ENCODE peak calls at places on chromosome 17, in ten cellular contexts. N is GM04504; M is iris pigment epithelial cell; S is H4; I is fibroblast of the conjunctiva; B is effector CD8-positive, alpha-beta T cell; U is T-helper 9 cell; V is mesendoderm; G is renal cortical epithelial cell; H is memory B cell. X is an unnamed sample.
A peak's percentile ranks its signal among the peaks of the same experiment; 100 is the strongest.

GRCh38 chr17:30323262-30323894 is 10.5 kb downstream of the TMIGD1 start:
- DNase-seq in N (no peak), M (no peak), S (peak; percentile 38), I (no peak), B (peak; percentile 18), U (peak; percentile 35), V (no peak), G (peak; percentile 80), H (peak; percentile 14), X (peak; percentile 58)

GRCh38 chr17:77392376-77393273 is 251.9 kb downstream of the SEC14L1 start:
- DNase-seq in N (no peak), M (no peak), S (peak; percentile 64), I (no peak), B (no peak), U (no peak), V (peak; percentile 92), G (no peak), H (no peak), X (peak; percentile 68)

GRCh38 chr17:82553210-82553930 is 33.8 kb downstream of the FOXK2 start:
- DNase-seq in N (no peak), M (no peak), S (no peak), I (no peak), B (no peak), U (no peak), V (no peak), G (no peak), H (no peak), X (no peak)

GRCh38 chr17:80889231-80889896 is 102.3 kb upstream of the CHMP6 start:
- DNase-seq in N (no peak), M (no peak), S (no peak), I (no peak), B (no peak), U (no peak), V (no peak), G (no peak), H (no peak), X (no peak)

GRCh38 chr17:10728331-10728730 is 1.5 kb downstream of the TMEM220 start:
- DNase-seq in N (no peak), M (no peak), S (no peak), I (no peak), B (no peak), U (no peak), V (no peak), G (no peak), H (no peak), X (no peak)

GRCh38 chr17:73630531-73630930 is 13.7 kb downstream of the SDK2 start:
- DNase-seq in N (no peak), M (no peak), S (no peak), I (no peak), B (no peak), U (no peak), V (peak; percentile 74), G (no peak), H (no peak), X (no peak)

GRCh38 chr17:21275047-21275578 is 9.4 kb upstream of the MAP2K3 start:
- DNase-seq in N (no peak), M (no peak), S (no peak), I (no peak), B (no peak), U (no peak), V (no peak), G (no peak), H (no peak), X (no peak)

GRCh38 chr17:17472333-17472920 is 4.4 kb upstream of the MED9 start:
- DNase-seq in N (no peak), M (no peak), S (no peak), I (no peak), B (no peak), U (no peak), V (no peak), G (no peak), H (no peak), X (no peak)

GRCh38 chr17:4536742-4537411 is 18.3 kb downstream of the MYBBP1A start:
- DNase-seq in N (no peak), M (peak; percentile 29), S (no peak), I (peak; percentile 21), B (no peak), U (no peak), V (peak; percentile 34), G (no peak), H (no peak), X (no peak)

GRCh38 chr17:72671034-72671433 is 421.5 kb downstream of the SLC39A11 start:
- DNase-seq in N (no peak), M (no peak), S (no peak), I (no peak), B (no peak), U (no peak), V (no peak), G (no peak), H (no peak), X (no peak)

GRCh38 chr17:39729280-39729851 is 966 bp downstream of the MIEN1 start:
- DNase-seq in N (no peak), M (no peak), S (no peak), I (no peak), B (no peak), U (no peak), V (no peak), G (no peak), H (no peak), X (no peak)

GRCh38 chr17:14818469-14818868 is 446.7 kb downstream of the PMP22 start:
- DNase-seq in N (no peak), M (no peak), S (no peak), I (no peak), B (no peak), U (no peak), V (no peak), G (no peak), H (no peak), X (no peak)

GRCh38 chr17:76200354-76200753 is 39.9 kb downstream of the RNF157 start:
- DNase-seq in N (no peak), M (no peak), S (no peak), I (no peak), B (no peak), U (no peak), V (no peak), G (no peak), H (no peak), X (no peak)

GRCh38 chr17:40329981-40330794 is 21.2 kb downstream of the RARA start:
- DNase-seq in N (no peak), M (no peak), S (peak; percentile 51), I (no peak), B (no peak), U (no peak), V (no peak), G (no peak), H (no peak), X (no peak)

GRCh38 chr17:18224053-18224427 is 1.4 kb upstream of the LLGL1 start:
- DNase-seq in N (no peak), M (no peak), S (no peak), I (no peak), B (no peak), U (no peak), V (no peak), G (no peak), H (no peak), X (peak; percentile 6)

GRCh38 chr17:57442914-57443571 is 186.7 kb downstream of the MSI2 start:
- DNase-seq in N (no peak), M (peak; percentile 61), S (peak; percentile 86), I (no peak), B (no peak), U (peak; percentile 12), V (no peak), G (peak; percentile 45), H (peak; percentile 19), X (peak; percentile 48)

GRCh38 chr17:74276051-74276476 is 2.0 kb downstream of the DNAI2 start:
- DNase-seq in N (no peak), M (no peak), S (no peak), I (no peak), B (no peak), U (no peak), V (no peak), G (no peak), H (no peak), X (peak; percentile 73)

GRCh38 chr17:263271-263670 is 81.8 kb upstream of the DOC2B start:
- DNase-seq in N (no peak), M (no peak), S (no peak), I (no peak), B (no peak), U (no peak), V (no peak), G (no peak), H (no peak), X (no peak)

GRCh38 chr17:49334744-49335512 is 27.1 kb downstream of the ZNF652 start:
- DNase-seq in N (no peak), M (no peak), S (no peak), I (no peak), B (no peak), U (no peak), V (no peak), G (no peak), H (no peak), X (no peak)

GRCh38 chr17:3506054-3506453 is 30.3 kb downstream of the ASPA start:
- DNase-seq in N (no peak), M (no peak), S (no peak), I (no peak), B (no peak), U (no peak), V (no peak), G (no peak), H (no peak), X (no peak)

GRCh38 chr17:885971-886571 is 93.5 kb downstream of the NXN start:
- DNase-seq in N (no peak), M (peak; percentile 28), S (no peak), I (peak; percentile 60), B (no peak), U (no peak), V (no peak), G (no peak), H (no peak), X (no peak)